ENCODE peak calls at places on chromosomes 16 and 17, in four cellular contexts. F is mesendoderm, M is neuronal stem cell, X is H1. V is an unnamed sample.

GRCh38 chr17:36213695-36214094 is 2.8 kb downstream of the CCL4L2 start:
- DNase-seq in M (no peak), F (no peak), X (no peak), V (no peak)

GRCh38 chr17:30858556-30859250 is 26.9 kb downstream of the ATAD5 start:
- DNase-seq in X (no peak), M (no peak), F (no peak), V (peak; percentile 24)

GRCh38 chr17:78013683-78014467 is 55.4 kb downstream of the TNRC6C start:
- DNase-seq in M (peak; percentile 69), F (peak; percentile 77), X (peak; percentile 57), V (peak; percentile 74)

GRCh38 chr16:73877148-73877547 is 419.5 kb upstream of the PSMD7 start:
- DNase-seq in F (no peak), X (no peak), M (no peak), V (no peak)

GRCh38 chr17:6488008-6488539 is 43.8 kb downstream of the PIMREG start:
- DNase-seq in X (no peak), F (peak; percentile 45), M (no peak), V (no peak)

GRCh38 chr17:80912451-80912850 is 79.2 kb upstream of the CHMP6 start:
- DNase-seq in X (no peak), F (no peak), M (no peak), V (no peak)

GRCh38 chr17:57586099-57586702 is 158.9 kb downstream of the CCDC182 start:
- DNase-seq in M (no peak), F (no peak), X (no peak), V (no peak)

GRCh38 chr17:79748296-79749099 is 17.8 kb downstream of the ENPP7 start:
- DNase-seq in X (peak; percentile 62), M (no peak), F (no peak), V (no peak)

GRCh38 chr16:65414284-65414984 is 292.6 kb upstream of the CDH11 start:
- DNase-seq in X (no peak), F (peak; percentile 4), M (no peak), V (peak; percentile 83)

GRCh38 chr17:69501591-69502468 is 87.3 kb downstream of the MAP2K6 start:
- DNase-seq in X (no peak), F (peak; percentile 85), M (no peak), V (peak; percentile 64)

GRCh38 chr17:72351884-72352346 is 231.1 kb downstream of the SOX9 start:
- DNase-seq in X (peak; percentile 51), M (no peak), F (peak; percentile 30), V (no peak)

GRCh38 chr17:78572277-78573205 is 4.7 kb downstream of the DNAH17 start:
- DNase-seq in F (peak; percentile 31), X (no peak), M (peak; percentile 33), V (no peak)

GRCh38 chr17:57580055-57580739 is 164.9 kb downstream of the CCDC182 start:
- DNase-seq in X (no peak), F (no peak), M (no peak), V (no peak)

GRCh38 chr17:18951941-18952842 is at the start of gene SLC5A10:
- DNase-seq in F (peak; percentile 65), M (no peak), X (no peak), V (no peak)

GRCh38 chr17:50380369-50381259 is 7.6 kb downstream of the EME1 start:
- DNase-seq in X (no peak), F (peak; percentile 20), M (no peak), V (no peak)

GRCh38 chr17:33832295-33832694 is 422.8 kb upstream of the CCL2 start:
- DNase-seq in F (peak; percentile 30), X (no peak), M (peak; percentile 31), V (no peak)

GRCh38 chr16:4918790-4919210 is 18.1 kb downstream of the PPL start:
- DNase-seq in X (no peak), F (no peak), M (no peak), V (no peak)

GRCh38 chr17:62882284-62882683 is 74.2 kb upstream of the MARCHF10 start:
- DNase-seq in F (no peak), X (no peak), M (no peak), V (no peak)

GRCh38 chr16:52435573-52435972 is 111.4 kb downstream of the TOX3 start:
- DNase-seq in M (peak; percentile 14), X (no peak), F (no peak), V (no peak)

GRCh38 chr17:15406081-15406480 is 61.3 kb downstream of the CDRT4 start:
- DNase-seq in M (no peak), F (no peak), X (no peak), V (peak; percentile 30)

GRCh38 chr16:17358350-17358749 is 112.4 kb downstream of the XYLT1 start:
- DNase-seq in F (no peak), X (no peak), M (no peak), V (no peak)

GRCh38 chr17:44071198-44071520 is 624 bp downstream of the G6PC3 start:
- DNase-seq in F (no peak), X (no peak), M (no peak), V (peak; percentile 96)

GRCh38 chr16:56349711-56350161 is 75.6 kb downstream of the AMFR start:
- DNase-seq in F (no peak), X (no peak), M (no peak), V (no peak)

GRCh38 chr16:49767998-49768397 is 87.9 kb downstream of the ZNF423 start:
- DNase-seq in M (no peak), X (no peak), F (no peak), V (no peak)

GRCh38 chr17:73415782-73416181 is 104.0 kb upstream of the CDC42EP4 start:
- DNase-seq in F (no peak), M (no peak), X (no peak), V (no peak)

GRCh38 chr17:82043507-82043906 is 6.0 kb upstream of the DCXR start:
- DNase-seq in F (peak; percentile 31), M (no peak), X (peak; percentile 57), V (no peak)

GRCh38 chr17:56570199-56570598 is 23.3 kb upstream of the NOG start:
- DNase-seq in X (no peak), M (no peak), F (peak; percentile 30), V (no peak)

GRCh38 chr17:72538443-72538842 is 417.6 kb downstream of the SOX9 start:
- DNase-seq in M (no peak), F (no peak), X (no peak), V (no peak)

GRCh38 chr17:9370464-9370863 is 205.2 kb downstream of the STX8 start:
- DNase-seq in M (no peak), F (no peak), X (no peak), V (peak; percentile 58)
- H3K4me2 ChIP-seq in M (no peak overlapping the region), F (no peak overlapping the region), X (no peak overlapping the region), V (no peak overlapping the region)

GRCh38 chr17:45164734-45165269 is 3.1 kb downstream of the HEXIM2 start:
- DNase-seq in M (no peak), X (no peak), F (no peak), V (no peak)

GRCh38 chr17:45156242-45156641 is 5.4 kb upstream of the HEXIM2 start:
- DNase-seq in M (no peak), X (no peak), F (no peak), V (peak; percentile 76)

GRCh38 chr17:45160505-45161287 is 979 bp upstream of the HEXIM2 start:
- DNase-seq in X (peak; percentile 88), F (peak; percentile 97), M (peak; percentile 85), V (peak; percentile 73)

GRCh38 chr17:45161288-45162021 is at the start of gene HEXIM2:
- DNase-seq in X (peak; percentile 99), F (peak; percentile 100), M (peak; percentile 100), V (peak; percentile 100)

GRCh38 chr17:45162022-45162687 is 480 bp downstream of the HEXIM2 start:
- DNase-seq in M (no peak), X (no peak), F (no peak), V (no peak)
- H3K18ac ChIP-seq in M (peak overlapping the region; percentile 94), X (peak overlapping the region; percentile 89), F (no peak overlapping the region), V (peak overlapping the region; percentile 40)

GRCh38 chr16:27883576-27883975 is 179.9 kb downstream of the GSG1L start:
- DNase-seq in M (no peak), F (no peak), X (no peak), V (no peak)
- H3K4me2 ChIP-seq in M (no peak overlapping the region), F (no peak overlapping the region), X (no peak overlapping the region), V (no peak overlapping the region)

GRCh38 chr17:64741038-64741641 is 79.0 kb upstream of the SMURF2 start:
- DNase-seq in F (no peak), M (no peak), X (no peak), V (peak; percentile 91)

GRCh38 chr17:64747938-64748540 is 85.9 kb upstream of the SMURF2 start:
- DNase-seq in X (no peak), F (no peak), M (no peak), V (peak; percentile 70)

GRCh38 chr17:64736804-64737492 is 74.8 kb upstream of the SMURF2 start:
- DNase-seq in X (peak; percentile 55), M (no peak), F (peak; percentile 59), V (peak; percentile 76)

GRCh38 chr17:64739316-64740058 is 77.4 kb upstream of the SMURF2 start:
- DNase-seq in F (peak; percentile 34), M (no peak), X (no peak), V (peak; percentile 95)

GRCh38 chr17:64741924-64742670 is 80.0 kb upstream of the SMURF2 start:
- DNase-seq in F (peak; percentile 53), X (no peak), M (no peak), V (peak; percentile 72)
- H3K18ac ChIP-seq in F (no peak overlapping the region), X (no peak overlapping the region), M (no peak overlapping the region), V (peak overlapping the region; percentile 87)

GRCh38 chr16:82070656-82071369 is 35.8 kb downstream of the HSD17B2 start:
- DNase-seq in F (peak; percentile 22), M (no peak), X (no peak), V (peak; percentile 30)
- H3K4me2 ChIP-seq in F (no peak overlapping the region), M (no peak overlapping the region), X (no peak overlapping the region), V (no peak overlapping the region)

DNA sequence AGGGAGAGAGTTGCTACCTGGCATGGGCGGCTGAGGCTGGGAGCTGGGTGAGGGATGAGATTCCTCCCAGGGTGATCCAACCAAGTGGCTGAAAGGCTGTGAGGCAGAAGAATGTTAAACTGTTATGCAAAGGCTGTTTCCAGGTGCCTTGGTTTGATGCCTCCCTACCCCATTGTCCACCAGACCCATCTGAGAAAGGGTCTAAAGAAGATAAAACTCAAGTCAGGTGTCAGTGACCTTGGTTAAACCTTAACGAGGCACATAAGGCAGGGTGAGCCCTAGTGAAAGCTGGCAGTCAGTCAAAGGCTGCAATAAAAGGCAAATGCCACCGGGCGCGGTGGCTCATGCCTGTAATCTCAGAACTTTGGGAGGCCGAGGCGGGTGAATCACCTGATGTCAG is 23.8 kb downstream of the LDHD start:
- DNase-seq in X (no peak), F (no peak), M (no peak), V (no peak)
- H3K18ac ChIP-seq in X (no peak overlapping the region), F (no peak overlapping the region), M (no peak overlapping the region), V (no peak overlapping the region)

GRCh38 chr16:87583453-87584131 is 18.7 kb upstream of the JPH3 start:
- DNase-seq in F (no peak), M (no peak), X (no peak), V (peak; percentile 71)
- H3K4me2 ChIP-seq in F (no peak overlapping the region), M (no peak overlapping the region), X (peak overlapping the region; percentile 29), V (no peak overlapping the region)

V was measured in mesenchymal stem cell.